ENCODE peak calls at places on chromosomes 2 and 18, in four cellular contexts. L is mammary epithelial cell, V is WTC11, A is HFFc6. N is an unnamed sample.
A peak's percentile ranks its signal among the peaks of the same experiment; 100 is the strongest.

GRCh38 chr18:2881088-2881487 is 34.3 kb downstream of the EMILIN2 start:
- DNase-seq in L (no peak), V (no peak), A (no peak), N (no peak)

GRCh38 chr2:44004735-44005602 is 9.2 kb upstream of the LRPPRC start:
- DNase-seq in L (no peak), V (no peak), A (no peak), N (no peak)

GRCh38 chr2:3780477-3781402 is 77.4 kb downstream of the DCDC2C start:
- DNase-seq in L (no peak), V (peak; percentile 24), A (no peak), N (peak; percentile 78)

GRCh38 chr2:42547014-42547413 is 21.4 kb upstream of the MTA3 start:
- DNase-seq in L (no peak), V (no peak), A (no peak), N (no peak)

GRCh38 chr2:200403794-200404193 is 97.3 kb downstream of the SPATS2L start:
- DNase-seq in L (no peak), V (no peak), A (no peak), N (no peak)

GRCh38 chr2:18440141-18440605 is 120.3 kb downstream of the RDH14 start:
- DNase-seq in L (peak; percentile 8), V (no peak), A (peak; percentile 64), N (no peak)

GRCh38 chr18:73717570-73717969 is 430.1 kb downstream of the FBXO15 start:
- DNase-seq in L (no peak), V (no peak), A (peak; percentile 70), N (peak; percentile 6)

GRCh38 chr18:33584845-33585775 is 7.1 kb downstream of the ASXL3 start:
- DNase-seq in L (no peak), V (no peak), A (no peak), N (no peak)

GRCh38 chr2:216194013-216194412 is 84.9 kb downstream of the XRCC5 start:
- DNase-seq in L (no peak), V (no peak), A (no peak), N (no peak)

GRCh38 chr2:21822505-21822904 is 698.7 kb downstream of the TDRD15 start:
- DNase-seq in L (no peak), V (no peak), A (no peak), N (no peak)

GRCh38 chr2:174145827-174146226 is 102.5 kb downstream of the OLA1 start:
- DNase-seq in L (no peak), V (peak; percentile 26), A (no peak), N (peak; percentile 41)

GRCh38 chr2:207248702-207249355 is 83.1 kb upstream of the KLF7 start:
- DNase-seq in L (peak; percentile 55), V (no peak), A (no peak), N (peak; percentile 69)

GRCh38 chr2:110946892-110947291 is 173.8 kb upstream of the BCL2L11 start:
- DNase-seq in L (no peak), V (no peak), A (no peak), N (no peak)

GRCh38 chr2:170163666-170164065 is 14.3 kb upstream of the MYO3B start:
- DNase-seq in L (no peak), V (no peak), A (no peak), N (no peak)
- TF ChIP-seq CTCF in L (no peak), V (no peak), A (no peak), N (no peak)

GRCh38 chr2:48018480-48018879 is 112.2 kb upstream of the FBXO11 start:
- DNase-seq in L (no peak), V (no peak), A (no peak), N (no peak)

GRCh38 chr2:48017136-48017535 is 110.8 kb upstream of the FBXO11 start:
- DNase-seq in L (no peak), V (no peak), A (no peak), N (no peak)

GRCh38 chr2:48016620-48017019 is 110.3 kb upstream of the FBXO11 start:
- DNase-seq in L (no peak), V (peak; percentile 24), A (no peak), N (peak; percentile 8)
- TF ChIP-seq CTCF in L (no peak), V (peak; percentile 39), A (peak; percentile 56), N (no peak)

DNA sequence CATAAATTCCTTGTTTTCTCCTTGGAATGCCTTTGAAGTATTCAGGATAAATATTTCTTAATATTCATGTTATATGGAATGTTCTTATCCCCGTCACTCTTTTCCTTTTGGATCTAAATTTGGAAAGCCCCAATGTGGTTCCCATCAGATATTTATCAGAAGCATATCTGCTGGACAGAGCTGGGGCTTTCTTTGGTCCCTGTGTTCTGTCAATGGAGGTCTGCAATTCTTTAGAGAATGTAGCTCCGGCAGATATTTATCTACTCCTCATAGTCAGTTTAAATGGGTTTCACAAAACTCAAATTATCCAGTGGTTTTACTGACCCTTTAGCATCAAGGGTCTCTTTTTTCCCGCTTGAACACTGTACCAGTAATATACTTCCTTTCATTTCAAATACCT is 167.8 kb upstream of the SCN7A start:
- DNase-seq in L (no peak), V (no peak), A (no peak), N (no peak)
- TF ChIP-seq CTCF in L (no peak), V (no peak), A (no peak), N (no peak)

DNA sequence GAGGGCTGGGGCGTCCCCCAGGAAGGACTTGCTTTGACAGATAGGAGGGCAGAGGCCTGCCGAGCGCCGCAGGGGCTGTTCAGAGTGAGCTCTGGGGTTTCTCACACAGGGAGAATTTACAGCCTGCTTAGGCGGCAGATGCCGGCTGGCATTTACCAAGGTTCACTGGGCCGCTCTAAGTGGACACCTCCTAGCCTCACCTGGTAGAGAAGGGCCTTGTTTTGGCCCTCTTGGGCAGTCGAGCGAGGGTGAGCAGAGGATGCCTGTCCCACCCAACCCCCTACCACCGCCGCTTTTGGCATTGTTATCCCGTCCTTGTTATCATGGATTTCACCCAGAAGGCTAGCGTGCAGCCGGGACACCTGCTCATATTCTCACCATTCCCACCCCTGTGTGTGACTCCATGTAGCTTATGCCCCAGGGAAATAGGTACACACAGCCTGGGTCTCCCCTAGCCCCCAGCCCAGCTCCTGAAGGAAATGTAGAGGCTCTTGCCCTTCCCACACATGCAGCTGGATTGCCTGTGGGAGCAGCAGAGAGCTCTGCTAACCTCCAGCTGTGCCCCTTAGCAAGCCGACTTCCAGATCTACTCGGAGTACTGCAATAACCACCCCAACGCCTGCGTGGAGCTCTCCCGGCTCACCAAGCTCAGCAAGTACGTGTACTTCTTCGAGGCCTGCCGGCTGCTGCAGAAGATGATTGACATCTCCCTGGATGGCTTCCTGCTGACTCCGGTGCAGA is 52.4 kb downstream of the FAM168B start:
- DNase-seq in L (no peak), V (no peak), A (no peak), N (no peak)
- TF ChIP-seq CTCF in L (no peak), V (no peak), A (no peak), N (no peak)

GRCh38 chr2:76188334-76188733 is 477.6 kb upstream of the GCFC2 start:
- DNase-seq in L (no peak), V (no peak), A (no peak), N (no peak)

GRCh38 chr2:76197428-76197827 is 486.7 kb upstream of the GCFC2 start:
- DNase-seq in L (no peak), V (no peak), A (no peak), N (no peak)

GRCh38 chr2:76194376-76194775 is 483.7 kb upstream of the GCFC2 start:
- DNase-seq in L (no peak), V (no peak), A (no peak), N (no peak)

GRCh38 chr2:76197842-76198448 is 487.2 kb upstream of the GCFC2 start:
- DNase-seq in L (peak; percentile 42), V (peak; percentile 81), A (peak; percentile 31), N (peak; percentile 78)

DNA sequence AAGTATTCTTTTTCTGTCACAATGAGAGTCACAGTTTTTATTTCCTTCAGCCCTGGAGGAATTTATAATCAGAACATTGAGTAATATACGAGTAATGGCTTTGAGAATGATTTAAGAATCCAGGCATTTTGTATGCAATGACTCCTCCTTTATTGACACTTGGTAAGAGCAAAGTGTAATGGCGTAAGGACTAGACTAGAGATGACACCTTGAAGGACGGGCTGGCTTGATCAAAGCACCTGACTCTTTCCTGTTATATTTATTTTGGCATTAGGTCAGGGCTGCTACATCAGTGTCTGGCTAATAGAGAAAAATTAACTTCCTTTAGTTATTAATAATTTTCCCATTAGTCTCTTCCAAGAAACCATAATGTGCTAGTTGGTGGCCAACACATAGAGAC is 482.4 kb upstream of the GCFC2 start:
- DNase-seq in L (no peak), V (no peak), A (no peak), N (no peak)
- TF ChIP-seq CTCF in L (no peak), V (no peak), A (no peak), N (no peak)